ENCODE peak calls at places on chromosomes 7 and 10, in four cellular contexts. One of them, this sample, is unnamed.

GRCh38 chr10:74231375-74231774 is 80.4 kb downstream of the ADK start:
- DNase-seq in mammary epithelial cell: peak; percentile 74
- DNase-seq in tibial artery: no peak
- DNase-seq in fibroblast of lung: peak; percentile 56
- DNase-seq in this sample: no peak

GRCh38 chr10:63208981-63209380 is 75.9 kb downstream of the NRBF2 start:
- DNase-seq in mammary epithelial cell: no peak
- DNase-seq in tibial artery: no peak
- DNase-seq in fibroblast of lung: peak; percentile 51
- DNase-seq in this sample: peak; percentile 78

GRCh38 chr7:100107890-100108289 is 6.4 kb downstream of the AP4M1 start:
- DNase-seq in mammary epithelial cell: no peak
- DNase-seq in tibial artery: no peak
- DNase-seq in fibroblast of lung: no peak
- DNase-seq in this sample: no peak

GRCh38 chr7:16754869-16755317 is 1.3 kb downstream of the TSPAN13 start:
- DNase-seq in mammary epithelial cell: peak; percentile 8
- DNase-seq in tibial artery: no peak
- DNase-seq in fibroblast of lung: no peak
- DNase-seq in this sample: no peak

GRCh38 chr10:50807851-50808776 is 68.4 kb downstream of the ASAH2B start:
- DNase-seq in mammary epithelial cell: no peak
- DNase-seq in tibial artery: no peak
- DNase-seq in fibroblast of lung: no peak
- DNase-seq in this sample: no peak

GRCh38 chr10:99775850-99776249 is 6.6 kb upstream of the ABCC2 start:
- DNase-seq in mammary epithelial cell: peak; percentile 79
- DNase-seq in tibial artery: no peak
- DNase-seq in fibroblast of lung: peak; percentile 90
- DNase-seq in this sample: no peak

GRCh38 chr7:100829150-100829716 is 1.9 kb upstream of the EPHB4 start:
- DNase-seq in mammary epithelial cell: no peak
- DNase-seq in tibial artery: no peak
- DNase-seq in fibroblast of lung: no peak
- DNase-seq in this sample: peak; percentile 31

GRCh38 chr7:114073711-114074110 is 154.9 kb upstream of the PPP1R3A start:
- DNase-seq in mammary epithelial cell: no peak
- DNase-seq in tibial artery: no peak
- DNase-seq in fibroblast of lung: no peak
- DNase-seq in this sample: no peak

GRCh38 chr7:150631084-150631824 is 931 bp downstream of the GIMAP6 start:
- DNase-seq in mammary epithelial cell: no peak
- DNase-seq in tibial artery: no peak
- DNase-seq in fibroblast of lung: no peak
- DNase-seq in this sample: peak; percentile 17

GRCh38 chr10:58513189-58514101 is 773 bp downstream of the BICC1 start:
- DNase-seq in mammary epithelial cell: peak; percentile 62
- DNase-seq in tibial artery: peak; percentile 76
- DNase-seq in fibroblast of lung: peak; percentile 78
- DNase-seq in this sample: peak; percentile 38

GRCh38 chr10:110989016-110989415 is 69.6 kb downstream of the SHOC2 start:
- DNase-seq in mammary epithelial cell: peak; percentile 82
- DNase-seq in tibial artery: no peak
- DNase-seq in fibroblast of lung: peak; percentile 39
- DNase-seq in this sample: no peak

GRCh38 chr7:110397927-110398660 is 692.8 kb upstream of the LRRN3 start:
- DNase-seq in mammary epithelial cell: no peak
- DNase-seq in tibial artery: no peak
- DNase-seq in fibroblast of lung: no peak
- DNase-seq in this sample: no peak
- TF ChIP-seq CTCF in mammary epithelial cell: no peak
- TF ChIP-seq CTCF in tibial artery: no peak
- TF ChIP-seq CTCF in fibroblast of lung: no peak
- TF ChIP-seq CTCF in this sample: no peak

GRCh38 chr7:124130-124949 is 68.0 kb upstream of the FAM20C start:
- DNase-seq in mammary epithelial cell: no peak
- DNase-seq in tibial artery: peak; percentile 59
- DNase-seq in fibroblast of lung: no peak
- DNase-seq in this sample: no peak
- TF ChIP-seq CTCF in mammary epithelial cell: no peak
- TF ChIP-seq CTCF in tibial artery: no peak
- TF ChIP-seq CTCF in fibroblast of lung: no peak
- TF ChIP-seq CTCF in this sample: no peak

GRCh38 chr10:114576132-114576487 is 82.0 kb downstream of the ABLIM1 start:
- DNase-seq in mammary epithelial cell: peak; percentile 60
- DNase-seq in tibial artery: no peak
- DNase-seq in fibroblast of lung: no peak
- DNase-seq in this sample: no peak

GRCh38 chr10:114575417-114576131 is 82.5 kb downstream of the ABLIM1 start:
- DNase-seq in mammary epithelial cell: peak; percentile 32
- DNase-seq in tibial artery: no peak
- DNase-seq in fibroblast of lung: no peak
- DNase-seq in this sample: peak; percentile 20

GRCh38 chr10:114573330-114574045 is 84.6 kb downstream of the ABLIM1 start:
- DNase-seq in mammary epithelial cell: no peak
- DNase-seq in tibial artery: no peak
- DNase-seq in fibroblast of lung: no peak
- DNase-seq in this sample: peak; percentile 74

GRCh38 chr10:114576716-114577115 is 81.4 kb downstream of the ABLIM1 start:
- DNase-seq in mammary epithelial cell: peak; percentile 6
- DNase-seq in tibial artery: no peak
- DNase-seq in fibroblast of lung: no peak
- DNase-seq in this sample: no peak

DNA sequence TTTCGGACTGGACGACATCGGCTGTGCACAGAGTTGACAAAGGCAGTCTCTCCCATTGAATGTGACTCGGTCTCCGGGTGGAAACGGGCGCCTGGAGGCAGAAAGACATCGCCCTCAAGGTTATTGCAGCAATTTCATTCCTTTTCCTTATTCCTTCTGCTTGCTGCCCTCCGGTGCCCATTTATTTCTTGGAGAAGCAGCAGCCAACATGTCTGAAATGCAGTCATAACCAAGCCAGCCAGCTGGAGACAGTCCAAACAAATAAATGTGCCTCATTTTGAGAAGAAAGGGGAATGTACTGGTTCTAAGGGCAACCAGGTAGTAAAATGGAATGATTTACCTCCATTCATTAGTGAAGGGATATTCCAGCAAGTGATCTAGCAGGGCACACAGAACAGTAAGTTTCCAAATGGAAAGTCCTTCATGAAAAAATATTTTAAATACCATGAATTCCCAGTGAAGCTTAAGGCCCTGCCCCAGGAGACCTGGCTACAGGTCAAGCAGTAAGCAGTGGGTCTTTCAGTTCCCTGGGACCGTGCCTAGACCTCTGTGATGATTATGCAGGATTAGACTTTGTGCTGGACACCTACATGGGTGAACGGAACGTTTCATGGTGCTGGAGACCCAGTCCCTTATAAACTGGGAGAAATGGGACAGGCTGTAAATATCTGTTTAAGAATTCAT is 86.6 kb downstream of the ABLIM1 start:
- DNase-seq in mammary epithelial cell: no peak
- DNase-seq in tibial artery: no peak
- DNase-seq in fibroblast of lung: no peak
- DNase-seq in this sample: peak; percentile 55
- TF ChIP-seq CTCF in mammary epithelial cell: no peak
- TF ChIP-seq CTCF in tibial artery: no peak
- TF ChIP-seq CTCF in fibroblast of lung: no peak
- TF ChIP-seq CTCF in this sample: no peak

GRCh38 chr7:55147101-55147500 is 128.3 kb downstream of the EGFR start:
- DNase-seq in mammary epithelial cell: no peak
- DNase-seq in tibial artery: no peak
- DNase-seq in fibroblast of lung: no peak
- DNase-seq in this sample: no peak
- TF ChIP-seq CTCF in mammary epithelial cell: no peak
- TF ChIP-seq CTCF in tibial artery: no peak
- TF ChIP-seq CTCF in fibroblast of lung: no peak
- TF ChIP-seq CTCF in this sample: no peak

DNA sequence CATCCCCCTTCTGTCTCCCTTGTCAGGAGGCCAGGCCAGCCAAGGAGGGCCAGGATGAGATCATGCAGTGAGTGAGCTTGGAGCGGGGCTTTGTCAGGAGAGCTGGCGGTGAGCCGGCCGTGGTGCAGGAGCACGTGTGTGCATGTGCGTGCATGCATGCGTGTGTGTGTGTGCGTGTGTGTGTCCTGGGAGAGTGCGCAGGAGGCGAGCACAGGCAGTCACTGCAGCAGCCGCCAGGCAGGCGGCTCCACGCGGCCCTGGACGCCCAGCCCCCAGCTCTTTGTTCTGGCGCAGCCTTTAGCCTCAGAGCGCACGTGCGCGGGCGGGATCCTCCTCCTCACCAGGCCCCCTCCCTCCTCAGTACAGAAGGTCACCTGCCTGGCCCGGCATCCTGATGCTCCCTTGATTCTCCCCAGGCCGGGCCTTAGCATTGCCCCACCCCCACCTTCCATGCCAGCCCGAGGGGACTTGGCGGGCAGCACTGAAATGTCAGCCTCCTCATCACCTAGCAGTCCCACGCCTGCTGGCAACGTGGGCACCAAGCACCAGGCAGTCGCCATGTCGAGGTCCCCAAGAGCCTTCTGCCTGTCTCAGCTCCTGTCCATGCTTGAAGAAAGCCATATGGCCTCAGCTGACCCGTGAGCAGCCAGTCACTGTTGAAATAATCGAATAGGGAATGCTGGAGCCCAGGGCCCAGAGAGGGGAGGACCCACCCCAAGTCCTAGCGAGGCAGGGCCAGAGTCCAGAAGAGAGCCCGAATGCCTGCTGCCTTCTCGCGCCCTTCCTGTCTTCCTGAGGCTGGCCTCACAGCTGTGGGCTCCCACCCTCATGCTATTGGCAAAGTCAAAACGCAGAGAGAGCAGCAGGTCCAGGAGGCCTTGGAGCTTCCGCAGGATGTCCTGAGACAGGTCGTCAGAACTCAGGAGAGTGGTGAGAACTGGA is 125.9 kb upstream of the PPIF start:
- DNase-seq in mammary epithelial cell: no peak
- DNase-seq in tibial artery: peak; percentile 76
- DNase-seq in fibroblast of lung: peak; percentile 93
- DNase-seq in this sample: peak; percentile 86
- TF ChIP-seq CTCF in mammary epithelial cell: no peak
- TF ChIP-seq CTCF in tibial artery: no peak
- TF ChIP-seq CTCF in fibroblast of lung: no peak
- TF ChIP-seq CTCF in this sample: no peak

GRCh38 chr7:5143935-5144903 is 45.8 kb upstream of the WIPI2 start:
- DNase-seq in mammary epithelial cell: peak; percentile 11
- DNase-seq in tibial artery: no peak
- DNase-seq in fibroblast of lung: no peak
- DNase-seq in this sample: peak; percentile 7

GRCh38 chr7:5143106-5143505 is 46.9 kb upstream of the WIPI2 start:
- DNase-seq in mammary epithelial cell: no peak
- DNase-seq in tibial artery: no peak
- DNase-seq in fibroblast of lung: no peak
- DNase-seq in this sample: no peak

DNA sequence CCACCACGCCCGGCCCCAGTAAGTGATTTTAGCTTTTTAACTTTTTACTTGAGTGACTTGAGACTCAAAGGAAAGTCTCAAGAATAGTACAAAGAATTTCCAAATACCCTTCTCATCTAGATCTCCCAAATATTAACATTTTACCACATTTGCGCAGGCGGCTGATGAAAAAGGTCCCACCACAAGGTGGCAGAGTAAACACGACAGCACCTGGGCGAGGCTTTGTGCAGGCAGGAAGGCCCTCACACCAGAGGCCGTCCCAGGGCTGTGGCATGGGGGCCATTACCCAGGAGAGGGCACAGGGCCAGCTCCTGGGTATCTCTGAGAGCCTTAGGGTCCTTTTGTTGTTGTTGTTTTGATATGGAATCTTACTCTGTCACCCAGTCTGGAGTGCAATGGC is 50.0 kb upstream of the WIPI2 start:
- DNase-seq in mammary epithelial cell: no peak
- DNase-seq in tibial artery: no peak
- DNase-seq in fibroblast of lung: peak; percentile 11
- DNase-seq in this sample: peak; percentile 28
- TF ChIP-seq CTCF in mammary epithelial cell: no peak
- TF ChIP-seq CTCF in tibial artery: peak; percentile 13
- TF ChIP-seq CTCF in fibroblast of lung: peak; percentile 18
- TF ChIP-seq CTCF in this sample: no peak

GRCh38 chr10:86958109-86958830 is at the start of gene SNCG:
- DNase-seq in mammary epithelial cell: no peak
- DNase-seq in tibial artery: peak; percentile 89
- DNase-seq in fibroblast of lung: no peak
- DNase-seq in this sample: peak; percentile 25
- TF ChIP-seq CTCF in mammary epithelial cell: no peak
- TF ChIP-seq CTCF in tibial artery: no peak
- TF ChIP-seq CTCF in fibroblast of lung: no peak
- TF ChIP-seq CTCF in this sample: no peak

GRCh38 chr10:104043185-104043830 is 42.4 kb downstream of the COL17A1 start:
- DNase-seq in mammary epithelial cell: no peak
- DNase-seq in tibial artery: no peak
- DNase-seq in fibroblast of lung: no peak
- DNase-seq in this sample: no peak

GRCh38 chr10:104043854-104044253 is 41.8 kb downstream of the COL17A1 start:
- DNase-seq in mammary epithelial cell: no peak
- DNase-seq in tibial artery: no peak
- DNase-seq in fibroblast of lung: no peak
- DNase-seq in this sample: no peak

GRCh38 chr10:104046651-104047050 is 39.0 kb downstream of the COL17A1 start:
- DNase-seq in mammary epithelial cell: no peak
- DNase-seq in tibial artery: no peak
- DNase-seq in fibroblast of lung: no peak
- DNase-seq in this sample: no peak

GRCh38 chr10:104041891-104042535 is 43.7 kb downstream of the COL17A1 start:
- DNase-seq in mammary epithelial cell: no peak
- DNase-seq in tibial artery: no peak
- DNase-seq in fibroblast of lung: no peak
- DNase-seq in this sample: no peak

DNA sequence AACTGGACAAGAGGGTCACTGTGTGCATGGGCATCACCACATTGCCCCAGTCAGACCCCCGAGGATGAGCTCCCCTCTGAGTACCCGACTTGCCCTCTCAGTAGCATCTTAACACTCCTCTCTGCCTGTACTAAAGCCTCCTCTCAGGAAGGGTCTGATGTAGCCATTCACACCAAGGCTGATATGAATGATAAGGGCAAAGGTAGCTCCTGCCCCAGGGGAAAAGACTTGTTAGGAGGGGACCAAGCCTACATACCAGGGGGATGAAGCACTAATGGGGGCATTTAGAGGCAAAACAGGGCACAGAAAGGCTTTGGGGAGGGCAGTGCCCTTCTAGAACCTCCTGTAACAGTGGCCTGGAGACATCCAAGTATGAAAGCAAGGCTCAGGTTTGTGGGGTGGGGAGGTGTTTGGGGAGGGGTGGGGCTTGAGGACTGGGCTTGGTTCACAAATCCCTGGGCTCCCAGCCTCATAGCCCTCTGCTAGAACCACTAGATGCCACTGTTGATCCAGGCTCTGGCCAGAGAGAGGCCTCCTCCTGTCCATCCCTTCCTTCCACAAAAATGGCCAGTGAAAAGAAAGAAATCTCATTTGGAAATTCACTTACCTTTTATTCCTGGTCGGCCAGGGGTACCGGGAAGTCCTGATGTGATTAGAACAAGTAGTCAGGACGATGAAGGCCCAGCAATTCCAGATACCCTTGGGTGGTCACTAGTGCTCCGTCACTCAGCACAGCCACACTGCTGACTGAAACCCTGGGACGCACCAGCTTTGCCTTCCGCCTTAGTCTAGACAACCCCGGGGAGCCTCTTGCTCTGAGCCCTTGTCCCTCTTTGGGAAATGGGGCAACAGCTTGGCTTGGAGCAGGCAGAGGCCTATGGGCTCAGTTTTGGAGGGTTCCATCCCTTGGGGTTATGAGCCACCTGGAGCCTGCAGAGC is 40.3 kb downstream of the COL17A1 start:
- DNase-seq in mammary epithelial cell: no peak
- DNase-seq in tibial artery: no peak
- DNase-seq in fibroblast of lung: peak; percentile 77
- DNase-seq in this sample: peak; percentile 69
- TF ChIP-seq CTCF in mammary epithelial cell: no peak
- TF ChIP-seq CTCF in tibial artery: peak; percentile 54
- TF ChIP-seq CTCF in fibroblast of lung: peak; percentile 84
- TF ChIP-seq CTCF in this sample: peak; percentile 65

This sample was measured in thyroid gland.